ENCODE peak calls at places on chromosomes 5 and 9, in seven cellular contexts. X is upper lobe of left lung; S is activated naive CD4-positive, alpha-beta T cell treated with anti-CD3 and anti-CD28 coated beads, Interleukin-2, amount 50 U/mL, for 16 hours; L is KBM-7; G is DMS53; V is PC-3; H is brain microvascular endothelial cell. A is an unnamed sample.

GRCh38 chr5:17190242-17190778 is 27.1 kb upstream of the BASP1 start:
- DNase-seq in X (no peak), S (no peak), L (peak), G (peak), V (peak), H (peak), A (peak)

GRCh38 chr9:131394464-131395026 is 659 bp downstream of the PRRC2B start:
- DNase-seq in X (peak), S (peak), L (peak), G (peak), V (no peak), H (no peak), A (peak)

GRCh38 chr9:116002624-116003023 is 151.0 kb upstream of the PAPPA start:
- DNase-seq in X (no peak), S (no peak), L (no peak), G (peak), V (peak), H (no peak), A (peak)

GRCh38 chr5:150419630-150420270 is 7.0 kb upstream of the CD74 start:
- DNase-seq in X (no peak), S (no peak), L (peak), G (no peak), V (no peak), H (no peak), A (no peak)

GRCh38 chr5:141869514-141869913 is 8.7 kb downstream of the PCDH1 start:
- DNase-seq in X (no peak), S (no peak), L (no peak), G (no peak), V (no peak), H (no peak), A (peak)

GRCh38 chr5:6868816-6869215 is 155.6 kb downstream of the TENT4A start:
- DNase-seq in X (peak), S (no peak), L (no peak), G (no peak), V (no peak), H (no peak), A (no peak)

GRCh38 chr5:115372121-115372520 is 75.7 kb upstream of the CCDC112 start:
- DNase-seq in X (no peak), S (no peak), L (no peak), G (peak), V (peak), H (no peak), A (peak)

GRCh38 chr9:28853487-28853886 is 1280.2 kb upstream of the C9orf72 start:
- DNase-seq in X (no peak), S (no peak), L (peak), G (no peak), V (no peak), H (no peak), A (peak)

GRCh38 chr9:134663084-134663483 is 21.5 kb downstream of the COL5A1 start:
- DNase-seq in X (no peak), S (peak), L (no peak), G (no peak), V (no peak), H (no peak), A (no peak)